ENCODE peak calls at places on chromosomes 1 and 21, in ten cellular contexts. D, R, J, E, B, U, W, Y, C and O are unnamed samples.

GRCh38 chr1:119323216-119323982 is 45.2 kb upstream of the HAO2 start:
- DNase-seq in D (no peak), R (no peak), J (no peak), E (no peak), B (no peak), U (no peak), W (no peak), Y (no peak), C (no peak), O (no peak)

GRCh38 chr1:156432109-156433018 is 63.4 kb downstream of the RHBG start:
- DNase-seq in D (no peak), R (no peak), J (no peak), E (no peak), B (no peak), U (no peak), W (no peak), Y (no peak), C (no peak), O (no peak)

GRCh38 chr21:39452965-39453332 is 1.2 kb downstream of the SH3BGR start:
- DNase-seq in D (no peak), R (no peak), J (no peak), E (no peak), B (no peak), U (no peak), W (no peak), Y (no peak), C (no peak), O (no peak)

GRCh38 chr1:185375583-185375982 is 58.5 kb upstream of the IVNS1ABP start:
- DNase-seq in D (no peak), R (no peak), J (no peak), E (peak; percentile 68), B (no peak), U (peak; percentile 35), W (no peak), Y (no peak), C (no peak), O (no peak)

GRCh38 chr1:201938440-201939005 is 7.8 kb downstream of the LMOD1 start:
- DNase-seq in D (no peak), R (no peak), J (no peak), E (no peak), B (no peak), U (no peak), W (no peak), Y (peak; percentile 67), C (no peak), O (no peak)

GRCh38 chr1:183284086-183284485 is 98.0 kb downstream of the LAMC2 start:
- DNase-seq in D (no peak), R (no peak), J (no peak), E (no peak), B (no peak), U (no peak), W (no peak), Y (no peak), C (no peak), O (no peak)

GRCh38 chr1:1283821-1284220 is 3.6 kb downstream of the SCNN1D start:
- DNase-seq in D (no peak), R (no peak), J (no peak), E (no peak), B (no peak), U (no peak), W (no peak), Y (no peak), C (no peak), O (no peak)

GRCh38 chr1:81799939-81800740 is 594 bp upstream of the ADGRL2 start:
- DNase-seq in D (no peak), R (no peak), J (no peak), E (no peak), B (no peak), U (peak; percentile 69), W (peak; percentile 82), Y (peak; percentile 91), C (peak; percentile 70), O (peak; percentile 61)

GRCh38 chr21:35508389-35508888 is 459.3 kb upstream of the RUNX1 start:
- DNase-seq in D (peak; percentile 52), R (no peak), J (no peak), E (peak; percentile 83), B (no peak), U (peak; percentile 91), W (no peak), Y (peak; percentile 81), C (no peak), O (peak; percentile 80)

GRCh38 chr1:109365642-109366204 is 32.0 kb downstream of the SORT1 start:
- DNase-seq in D (no peak), R (no peak), J (no peak), E (no peak), B (no peak), U (no peak), W (peak; percentile 14), Y (no peak), C (no peak), O (no peak)

GRCh38 chr1:23449306-23449705 is 24.8 kb upstream of the TCEA3 start:
- DNase-seq in D (no peak), R (no peak), J (no peak), E (no peak), B (no peak), U (no peak), W (no peak), Y (peak; percentile 52), C (no peak), O (no peak)

GRCh38 chr1:180282401-180282800 is 52.3 kb downstream of the LHX4 start:
- DNase-seq in D (no peak), R (no peak), J (no peak), E (no peak), B (no peak), U (no peak), W (no peak), Y (no peak), C (no peak), O (no peak)

GRCh38 chr1:245441699-245442098 is 286.9 kb downstream of the KIF26B start:
- DNase-seq in D (no peak), R (no peak), J (no peak), E (no peak), B (peak; percentile 11), U (peak; percentile 6), W (no peak), Y (no peak), C (no peak), O (no peak)

GRCh38 chr1:146032613-146033219 is 11.2 kb upstream of the HJV start:
- DNase-seq in D (no peak), R (no peak), J (no peak), E (no peak), B (no peak), U (peak; percentile 56), W (peak; percentile 25), Y (peak; percentile 44), C (no peak), O (no peak)

GRCh38 chr1:38045431-38046332 is 911 bp downstream of the POU3F1 start:
- DNase-seq in D (no peak), R (no peak), J (no peak), E (no peak), B (no peak), U (peak; percentile 26), W (no peak), Y (peak; percentile 80), C (peak; percentile 51), O (peak; percentile 81)

GRCh38 chr1:200263203-200263602 is 146.6 kb downstream of the ZNF281 start:
- DNase-seq in D (no peak), R (no peak), J (no peak), E (no peak), B (no peak), U (no peak), W (no peak), Y (no peak), C (no peak), O (no peak)

GRCh38 chr1:161197560-161198205 is 1.2 kb downstream of the ADAMTS4 start:
- DNase-seq in D (no peak), R (no peak), J (no peak), E (no peak), B (no peak), U (no peak), W (no peak), Y (no peak), C (no peak), O (no peak)

GRCh38 chr1:189708674-189709073 is 769.0 kb downstream of the BRINP3 start:
- DNase-seq in D (no peak), R (no peak), J (no peak), E (no peak), B (no peak), U (peak; percentile 29), W (peak; percentile 14), Y (peak; percentile 4), C (no peak), O (no peak)

GRCh38 chr1:159900086-159900680 is at the start of gene CFAP45:
- DNase-seq in D (no peak), R (no peak), J (no peak), E (peak; percentile 90), B (no peak), U (peak; percentile 84), W (peak; percentile 17), Y (peak; percentile 93), C (peak; percentile 91), O (peak; percentile 93)

GRCh38 chr1:15702722-15703550 is 18.8 kb downstream of the PLEKHM2 start:
- DNase-seq in D (no peak), R (no peak), J (no peak), E (no peak), B (no peak), U (no peak), W (no peak), Y (peak; percentile 55), C (no peak), O (no peak)

GRCh38 chr1:110555807-110556470 is 37.0 kb upstream of the KCNA10 start:
- DNase-seq in D (no peak), R (no peak), J (peak; percentile 88), E (no peak), B (no peak), U (no peak), W (no peak), Y (peak; percentile 17), C (no peak), O (no peak)

GRCh38 chr1:232886304-232886703 is 64.1 kb upstream of the NTPCR start:
- DNase-seq in D (no peak), R (no peak), J (no peak), E (no peak), B (no peak), U (peak; percentile 74), W (no peak), Y (no peak), C (no peak), O (no peak)